ENCODE peak calls at places on chromosomes 11 and 22, in four cellular contexts. B, S, P and Z are unnamed samples.
A peak's percentile ranks its signal among the peaks of the same experiment; 100 is the strongest.

GRCh38 chr22:50016988-50017700 is 4.6 kb upstream of the IL17REL start:
- DNase-seq in B (peak; percentile 72), S (peak; percentile 69), P (no peak), Z (no peak)

GRCh38 chr22:47202819-47203553 is 440.5 kb downstream of the TBC1D22A start:
- DNase-seq in B (no peak), S (no peak), P (no peak), Z (no peak)

GRCh38 chr11:1916986-1917522 is 2.4 kb upstream of the TNNT3 start:
- DNase-seq in B (no peak), S (no peak), P (no peak), Z (no peak)

GRCh38 chr22:37485714-37486223 is 415 bp downstream of the MFNG start:
- DNase-seq in B (peak; percentile 23), S (peak; percentile 12), P (no peak), Z (no peak)

GRCh38 chr11:130769782-130770565 is 146.3 kb downstream of the SNX19 start:
- DNase-seq in B (no peak), S (no peak), P (no peak), Z (no peak)

GRCh38 chr11:117020287-117020686 is 77.9 kb downstream of the SIK3 start:
- DNase-seq in B (no peak), S (no peak), P (no peak), Z (no peak)

GRCh38 chr22:42330953-42331525 is 60.6 kb upstream of the TCF20 start:
- DNase-seq in B (no peak), S (no peak), P (no peak), Z (no peak)

GRCh38 chr11:110962907-110963306 is 250.7 kb upstream of the ARHGAP20 start:
- DNase-seq in B (no peak), S (no peak), P (no peak), Z (no peak)

GRCh38 chr11:1275021-1275420 is 34.4 kb downstream of the TOLLIP start:
- DNase-seq in B (no peak), S (no peak), P (no peak), Z (no peak)